ENCODE peak calls at places on chromosomes 3 and 15, in eight cellular contexts. A is osteocyte; I is activated CD4-positive, alpha-beta T cell treated with anti-CD3 and anti-CD28 coated beads, Interleukin-2, amount 50 U/mL, for 48 hours; R is tibial artery; J is astrocyte of the spinal cord; S is kidney glomerular epithelial cell; V is cardiac septum; M is HEK293T. P is an unnamed sample.

GRCh38 chr3:79957066-79957465 is 189.3 kb upstream of the ROBO1 start:
- DNase-seq in A (no peak), I (no peak), R (no peak), J (no peak), S (no peak), V (no peak), M (no peak), P (no peak)

GRCh38 chr3:115270849-115271248 is 123.8 kb upstream of the ZBTB20 start:
- DNase-seq in A (no peak), I (no peak), R (no peak), J (no peak), S (no peak), V (no peak), M (no peak), P (no peak)

GRCh38 chr15:85280203-85280602 is 100.2 kb upstream of the AKAP13 start:
- DNase-seq in A (no peak), I (no peak), R (no peak), J (no peak), S (no peak), V (no peak), M (no peak), P (no peak)

GRCh38 chr3:62259924-62260323 is 113.4 kb downstream of the FEZF2 start:
- DNase-seq in A (no peak), I (no peak), R (no peak), J (no peak), S (no peak), V (no peak), M (no peak), P (peak)

GRCh38 chr3:178062126-178062525 is 474.1 kb upstream of the KCNMB2 start:
- DNase-seq in A (no peak), I (no peak), R (no peak), J (no peak), S (no peak), V (no peak), M (no peak), P (no peak)

GRCh38 chr3:101677436-101678286 is 729 bp upstream of the ZBTB11 start:
- DNase-seq in A (no peak), I (no peak), R (no peak), J (no peak), S (no peak), V (no peak), M (no peak), P (no peak)

GRCh38 chr3:42518800-42519567 is 16.5 kb downstream of the VIPR1 start:
- DNase-seq in A (no peak), I (peak), R (no peak), J (no peak), S (no peak), V (no peak), M (no peak), P (no peak)

GRCh38 chr15:81504170-81504905 is 130.3 kb upstream of the TMC3 start:
- DNase-seq in A (no peak), I (no peak), R (no peak), J (peak), S (no peak), V (no peak), M (no peak), P (no peak)

GRCh38 chr3:105413356-105413887 is 46.7 kb downstream of the ALCAM start:
- DNase-seq in A (no peak), I (no peak), R (no peak), J (no peak), S (no peak), V (no peak), M (no peak), P (no peak)

GRCh38 chr3:49248828-49249227 is 28.2 kb downstream of the C3orf62 start:
- DNase-seq in A (no peak), I (no peak), R (no peak), J (no peak), S (peak), V (no peak), M (no peak), P (peak)

GRCh38 chr3:71851878-71852277 is 66.9 kb upstream of the PROK2 start:
- DNase-seq in A (no peak), I (no peak), R (no peak), J (no peak), S (no peak), V (no peak), M (no peak), P (no peak)

GRCh38 chr3:184602406-184603155 is 41.0 kb downstream of the EPHB3 start:
- DNase-seq in A (no peak), I (no peak), R (no peak), J (no peak), S (no peak), V (no peak), M (no peak), P (no peak)

GRCh38 chr3:99808163-99808794 is 9.4 kb upstream of the CMSS1 start:
- DNase-seq in A (no peak), I (peak), R (peak), J (peak), S (peak), V (no peak), M (peak), P (peak)

GRCh38 chr15:61715082-61715481 is 345.2 kb downstream of the VPS13C start:
- DNase-seq in A (no peak), I (no peak), R (no peak), J (peak), S (peak), V (no peak), M (no peak), P (peak)